ENCODE peak calls at places on chromosomes 4 and X, in four cellular contexts. R, I, H and B are unnamed samples.

GRCh38 chr4:154192585-154192984 is 299.0 kb downstream of the DCHS2 start:
- DNase-seq in R (no peak), I (no peak), H (no peak), B (no peak)

GRCh38 chr4:24089831-24090531 is 200.1 kb upstream of the PPARGC1A start:
- DNase-seq in R (no peak), I (no peak), H (no peak), B (no peak)

GRCh38 chr4:1516261-1516660 is 110.0 kb upstream of the NKX1-1 start:
- DNase-seq in R (no peak), I (no peak), H (no peak), B (no peak)

GRCh38 chr4:40212674-40213504 is 16.1 kb downstream of the RHOH start:
- DNase-seq in R (no peak), I (no peak), H (no peak), B (no peak)

GRCh38 chr4:163493643-163494359 is 689 bp upstream of the TMA16 start:
- DNase-seq in R (no peak), I (peak; percentile 86), H (no peak), B (peak; percentile 52)

GRCh38 chrX:148422531-148422930 is 77.9 kb upstream of the AFF2 start:
- DNase-seq in R (no peak), I (no peak), H (no peak), B (no peak)

GRCh38 chr4:6032249-6033244 is 14.3 kb upstream of the C4orf50 start:
- DNase-seq in R (no peak), I (no peak), H (no peak), B (no peak)

GRCh38 chr4:1205641-1206298 is 33.4 kb upstream of the SPON2 start:
- DNase-seq in R (no peak), I (no peak), H (no peak), B (peak; percentile 39)

GRCh38 chr4:153322791-153323190 is 21.7 kb upstream of the MND1 start:
- DNase-seq in R (no peak), I (no peak), H (no peak), B (no peak)

GRCh38 chr4:121034010-121034409 is 38.3 kb downstream of the NDNF start:
- DNase-seq in R (no peak), I (no peak), H (no peak), B (no peak)

GRCh38 chr4:23877758-23878229 is 12.1 kb downstream of the PPARGC1A start:
- DNase-seq in R (no peak), I (no peak), H (no peak), B (peak; percentile 51)

GRCh38 chrX:99603076-99603814 is 806.8 kb downstream of the PCDH19 start:
- DNase-seq in R (no peak), I (no peak), H (no peak), B (no peak)

GRCh38 chr4:95248713-95249401 is 299.9 kb downstream of the UNC5C start:
- DNase-seq in R (no peak), I (no peak), H (no peak), B (no peak)